ENCODE peak calls at places on chromosomes 3 and 15, in six cellular contexts. U, A, E, T, J and V are unnamed samples.

GRCh38 chr15:65824031-65824743 is 32.1 kb upstream of the DENND4A start:
- DNase-seq in U (peak; percentile 61), A (no peak), E (peak; percentile 70), T (no peak), J (peak; percentile 85), V (no peak)

GRCh38 chr3:72892870-72893269 is 5.0 kb downstream of the GXYLT2 start:
- DNase-seq in U (no peak), A (no peak), E (peak; percentile 11), T (no peak), J (no peak), V (no peak)

GRCh38 chr3:23949784-23950183 is 4.7 kb downstream of the NR1D2 start:
- DNase-seq in U (peak; percentile 36), A (no peak), E (no peak), T (peak; percentile 80), J (peak; percentile 67), V (no peak)

GRCh38 chr3:66565301-66565700 is 64.5 kb upstream of the LRIG1 start:
- DNase-seq in U (no peak), A (no peak), E (no peak), T (no peak), J (no peak), V (no peak)

GRCh38 chr3:10017636-10018292 is 8.5 kb upstream of the FANCD2 start:
- DNase-seq in U (peak; percentile 86), A (no peak), E (peak; percentile 91), T (no peak), J (no peak), V (peak; percentile 30)

GRCh38 chr15:101168463-101168824 is 83.4 kb downstream of the CHSY1 start:
- DNase-seq in U (no peak), A (no peak), E (no peak), T (peak; percentile 72), J (no peak), V (no peak)

GRCh38 chr3:150673966-150674365 is 29.8 kb downstream of the ERICH6 start:
- DNase-seq in U (no peak), A (no peak), E (no peak), T (no peak), J (no peak), V (no peak)

GRCh38 chr15:49793943-49794342 is 173.1 kb downstream of the DTWD1 start:
- DNase-seq in U (no peak), A (no peak), E (no peak), T (no peak), J (no peak), V (no peak)

GRCh38 chr15:101724675-101725005 is 367 bp upstream of the TARS3 start:
- DNase-seq in U (no peak), A (no peak), E (no peak), T (no peak), J (no peak), V (no peak)

GRCh38 chr3:185422677-185423076 is 59.7 kb downstream of the MAP3K13 start:
- DNase-seq in U (no peak), A (no peak), E (no peak), T (no peak), J (no peak), V (no peak)

GRCh38 chr15:85485956-85486567 is 105.7 kb downstream of the AKAP13 start:
- DNase-seq in U (peak; percentile 75), A (no peak), E (peak; percentile 83), T (no peak), J (peak; percentile 64), V (peak; percentile 19)

GRCh38 chr3:129002573-129003569 is 1.8 kb downstream of the EFCC1 start:
- DNase-seq in U (no peak), A (no peak), E (no peak), T (peak; percentile 35), J (no peak), V (no peak)

GRCh38 chr15:76330281-76330680 is 6.3 kb upstream of the ISL2 start:
- DNase-seq in U (peak; percentile 68), A (no peak), E (peak; percentile 72), T (peak; percentile 81), J (peak; percentile 80), V (no peak)

GRCh38 chr3:124429129-124429815 is 301.0 kb upstream of the UMPS start:
- DNase-seq in U (peak; percentile 90), A (no peak), E (peak; percentile 83), T (no peak), J (no peak), V (no peak)

GRCh38 chr15:68114840-68115239 is 60.7 kb downstream of the PIAS1 start:
- DNase-seq in U (no peak), A (no peak), E (no peak), T (no peak), J (no peak), V (no peak)

GRCh38 chr3:71063768-71064287 is 519.7 kb downstream of the FOXP1 start:
- DNase-seq in U (peak; percentile 59), A (no peak), E (peak; percentile 74), T (peak; percentile 54), J (no peak), V (peak; percentile 51)

GRCh38 chr15:79458491-79458890 is 26.4 kb downstream of the MINAR1 start:
- DNase-seq in U (no peak), A (no peak), E (no peak), T (no peak), J (no peak), V (no peak)

GRCh38 chr15:37078566-37078965 is 21.8 kb downstream of the MEIS2 start:
- DNase-seq in U (no peak), A (no peak), E (no peak), T (no peak), J (no peak), V (no peak)

GRCh38 chr15:48553559-48553958 is 92.0 kb downstream of the FBN1 start:
- DNase-seq in U (peak; percentile 70), A (no peak), E (peak; percentile 73), T (no peak), J (no peak), V (no peak)